ENCODE peak calls at places on chromosome 1, in seven cellular contexts. One of them, this sample, is unnamed.

GRCh38 chr1:7267493-7267892 is 482.2 kb downstream of the CAMTA1 start:
- DNase-seq in sciatic nerve: no peak
- DNase-seq in colonic mucosa: peak
- DNase-seq in EL: peak
- DNase-seq in activated naive CD4-positive, alpha-beta T cell treated with anti-CD3 and anti-CD28 coated beads, Interleukin-2, amount 50 U/mL, for 72 hours: no peak
- DNase-seq in stimulated activated CD4-positive, alpha-beta T cell treated with anti-CD3 and anti-CD28 coated beads, Interleukin-4, amount 100 ng/mL, for 24 hours: no peak
- DNase-seq in T-cell: no peak
- DNase-seq in this sample: no peak

GRCh38 chr1:118257946-118258345 is 72.9 kb upstream of the SPAG17 start:
- DNase-seq in sciatic nerve: no peak
- DNase-seq in colonic mucosa: no peak
- DNase-seq in EL: no peak
- DNase-seq in activated naive CD4-positive, alpha-beta T cell treated with anti-CD3 and anti-CD28 coated beads, Interleukin-2, amount 50 U/mL, for 72 hours: no peak
- DNase-seq in stimulated activated CD4-positive, alpha-beta T cell treated with anti-CD3 and anti-CD28 coated beads, Interleukin-4, amount 100 ng/mL, for 24 hours: no peak
- DNase-seq in T-cell: no peak
- DNase-seq in this sample: no peak

GRCh38 chr1:89050649-89051033 is 14.4 kb downstream of the GBP1 start:
- DNase-seq in sciatic nerve: no peak
- DNase-seq in colonic mucosa: no peak
- DNase-seq in EL: no peak
- DNase-seq in activated naive CD4-positive, alpha-beta T cell treated with anti-CD3 and anti-CD28 coated beads, Interleukin-2, amount 50 U/mL, for 72 hours: no peak
- DNase-seq in stimulated activated CD4-positive, alpha-beta T cell treated with anti-CD3 and anti-CD28 coated beads, Interleukin-4, amount 100 ng/mL, for 24 hours: no peak
- DNase-seq in T-cell: no peak
- DNase-seq in this sample: no peak

GRCh38 chr1:246311461-246311860 is 195.6 kb downstream of the SMYD3 start:
- DNase-seq in sciatic nerve: no peak
- DNase-seq in colonic mucosa: no peak
- DNase-seq in EL: no peak
- DNase-seq in activated naive CD4-positive, alpha-beta T cell treated with anti-CD3 and anti-CD28 coated beads, Interleukin-2, amount 50 U/mL, for 72 hours: no peak
- DNase-seq in stimulated activated CD4-positive, alpha-beta T cell treated with anti-CD3 and anti-CD28 coated beads, Interleukin-4, amount 100 ng/mL, for 24 hours: no peak
- DNase-seq in T-cell: no peak
- DNase-seq in this sample: no peak

GRCh38 chr1:5936621-5937372 is 55.4 kb downstream of the NPHP4 start:
- DNase-seq in sciatic nerve: no peak
- DNase-seq in colonic mucosa: no peak
- DNase-seq in EL: no peak
- DNase-seq in activated naive CD4-positive, alpha-beta T cell treated with anti-CD3 and anti-CD28 coated beads, Interleukin-2, amount 50 U/mL, for 72 hours: no peak
- DNase-seq in stimulated activated CD4-positive, alpha-beta T cell treated with anti-CD3 and anti-CD28 coated beads, Interleukin-4, amount 100 ng/mL, for 24 hours: no peak
- DNase-seq in T-cell: no peak
- DNase-seq in this sample: no peak

GRCh38 chr1:44220001-44220751 is 6.9 kb downstream of the DMAP1 start:
- DNase-seq in sciatic nerve: no peak
- DNase-seq in colonic mucosa: no peak
- DNase-seq in EL: peak
- DNase-seq in activated naive CD4-positive, alpha-beta T cell treated with anti-CD3 and anti-CD28 coated beads, Interleukin-2, amount 50 U/mL, for 72 hours: no peak
- DNase-seq in stimulated activated CD4-positive, alpha-beta T cell treated with anti-CD3 and anti-CD28 coated beads, Interleukin-4, amount 100 ng/mL, for 24 hours: no peak
- DNase-seq in T-cell: no peak
- DNase-seq in this sample: no peak

GRCh38 chr1:156152628-156153027 is 757 bp upstream of the SEMA4A start:
- DNase-seq in sciatic nerve: no peak
- DNase-seq in colonic mucosa: no peak
- DNase-seq in EL: peak
- DNase-seq in activated naive CD4-positive, alpha-beta T cell treated with anti-CD3 and anti-CD28 coated beads, Interleukin-2, amount 50 U/mL, for 72 hours: no peak
- DNase-seq in stimulated activated CD4-positive, alpha-beta T cell treated with anti-CD3 and anti-CD28 coated beads, Interleukin-4, amount 100 ng/mL, for 24 hours: no peak
- DNase-seq in T-cell: no peak
- DNase-seq in this sample: no peak

GRCh38 chr1:20184481-20184900 is 1.4 kb upstream of the UBXN10 start:
- DNase-seq in sciatic nerve: no peak
- DNase-seq in colonic mucosa: no peak
- DNase-seq in EL: no peak
- DNase-seq in activated naive CD4-positive, alpha-beta T cell treated with anti-CD3 and anti-CD28 coated beads, Interleukin-2, amount 50 U/mL, for 72 hours: no peak
- DNase-seq in stimulated activated CD4-positive, alpha-beta T cell treated with anti-CD3 and anti-CD28 coated beads, Interleukin-4, amount 100 ng/mL, for 24 hours: no peak
- DNase-seq in T-cell: no peak
- DNase-seq in this sample: peak

GRCh38 chr1:225254676-225255075 is 173.2 kb downstream of the LBR start:
- DNase-seq in sciatic nerve: no peak
- DNase-seq in colonic mucosa: no peak
- DNase-seq in EL: no peak
- DNase-seq in activated naive CD4-positive, alpha-beta T cell treated with anti-CD3 and anti-CD28 coated beads, Interleukin-2, amount 50 U/mL, for 72 hours: no peak
- DNase-seq in stimulated activated CD4-positive, alpha-beta T cell treated with anti-CD3 and anti-CD28 coated beads, Interleukin-4, amount 100 ng/mL, for 24 hours: no peak
- DNase-seq in T-cell: no peak
- DNase-seq in this sample: no peak

GRCh38 chr1:55955237-55955636 is 624.1 kb downstream of the PLPP3 start:
- DNase-seq in sciatic nerve: no peak
- DNase-seq in colonic mucosa: no peak
- DNase-seq in EL: no peak
- DNase-seq in activated naive CD4-positive, alpha-beta T cell treated with anti-CD3 and anti-CD28 coated beads, Interleukin-2, amount 50 U/mL, for 72 hours: no peak
- DNase-seq in stimulated activated CD4-positive, alpha-beta T cell treated with anti-CD3 and anti-CD28 coated beads, Interleukin-4, amount 100 ng/mL, for 24 hours: no peak
- DNase-seq in T-cell: no peak
- DNase-seq in this sample: no peak

GRCh38 chr1:3471356-3472087 is 17.1 kb downstream of the ARHGEF16 start:
- DNase-seq in sciatic nerve: no peak
- DNase-seq in colonic mucosa: no peak
- DNase-seq in EL: peak
- DNase-seq in activated naive CD4-positive, alpha-beta T cell treated with anti-CD3 and anti-CD28 coated beads, Interleukin-2, amount 50 U/mL, for 72 hours: no peak
- DNase-seq in stimulated activated CD4-positive, alpha-beta T cell treated with anti-CD3 and anti-CD28 coated beads, Interleukin-4, amount 100 ng/mL, for 24 hours: no peak
- DNase-seq in T-cell: no peak
- DNase-seq in this sample: no peak

GRCh38 chr1:92299477-92300125 is 742 bp downstream of the RPAP2 start:
- DNase-seq in sciatic nerve: no peak
- DNase-seq in colonic mucosa: no peak
- DNase-seq in EL: no peak
- DNase-seq in activated naive CD4-positive, alpha-beta T cell treated with anti-CD3 and anti-CD28 coated beads, Interleukin-2, amount 50 U/mL, for 72 hours: no peak
- DNase-seq in stimulated activated CD4-positive, alpha-beta T cell treated with anti-CD3 and anti-CD28 coated beads, Interleukin-4, amount 100 ng/mL, for 24 hours: no peak
- DNase-seq in T-cell: no peak
- DNase-seq in this sample: peak

GRCh38 chr1:243345205-243345604 is 89.4 kb downstream of the SDCCAG8 start:
- DNase-seq in sciatic nerve: no peak
- DNase-seq in colonic mucosa: no peak
- DNase-seq in EL: peak
- DNase-seq in activated naive CD4-positive, alpha-beta T cell treated with anti-CD3 and anti-CD28 coated beads, Interleukin-2, amount 50 U/mL, for 72 hours: no peak
- DNase-seq in stimulated activated CD4-positive, alpha-beta T cell treated with anti-CD3 and anti-CD28 coated beads, Interleukin-4, amount 100 ng/mL, for 24 hours: no peak
- DNase-seq in T-cell: no peak
- DNase-seq in this sample: no peak

GRCh38 chr1:41500781-41501518 is 16.5 kb upstream of the EDN2 start:
- DNase-seq in sciatic nerve: no peak
- DNase-seq in colonic mucosa: no peak
- DNase-seq in EL: no peak
- DNase-seq in activated naive CD4-positive, alpha-beta T cell treated with anti-CD3 and anti-CD28 coated beads, Interleukin-2, amount 50 U/mL, for 72 hours: no peak
- DNase-seq in stimulated activated CD4-positive, alpha-beta T cell treated with anti-CD3 and anti-CD28 coated beads, Interleukin-4, amount 100 ng/mL, for 24 hours: no peak
- DNase-seq in T-cell: no peak
- DNase-seq in this sample: no peak

This sample was measured in CD4-positive, CD25-positive, alpha-beta regulatory T cell.